ENCODE peak calls at places on chromosomes 7 and 10, in seven cellular contexts. U, K, I, L, Z, J and F are unnamed samples.
A peak's percentile ranks its signal among the peaks of the same experiment; 100 is the strongest.

GRCh38 chr7:102125127-102125561 is 161.5 kb upstream of the SH2B2 start:
- DNase-seq in Z (peak; percentile 87), U (peak; percentile 78), J (peak; percentile 63), K (peak; percentile 93), I (peak; percentile 90), L (no peak), F (no peak)

GRCh38 chr10:94485094-94485493 is 60.5 kb upstream of the HELLS start:
- DNase-seq in K (no peak), Z (no peak), L (no peak), J (no peak), I (no peak), U (no peak), F (no peak)

GRCh38 chr7:147279951-147280350 is 1163.3 kb downstream of the CNTNAP2 start:
- DNase-seq in I (no peak), K (no peak), U (no peak), J (no peak), L (no peak), Z (no peak), F (no peak)

GRCh38 chr10:126839094-126839761 is 66.0 kb upstream of the DOCK1 start:
- DNase-seq in I (peak; percentile 63), Z (no peak), J (no peak), K (no peak), L (no peak), U (no peak), F (no peak)

GRCh38 chr10:78520737-78521430 is 487.2 kb downstream of the RPS24 start:
- DNase-seq in U (peak; percentile 53), J (no peak), Z (peak; percentile 12), L (no peak), I (no peak), K (peak; percentile 82), F (no peak)

GRCh38 chr7:85226401-85227085 is 39.7 kb upstream of the SEMA3D start:
- DNase-seq in K (no peak), U (no peak), I (no peak), L (no peak), Z (peak; percentile 3), J (no peak), F (no peak)

GRCh38 chr7:44390701-44391100 is 65.3 kb upstream of the CAMK2B start:
- DNase-seq in I (no peak), U (no peak), K (peak; percentile 15), J (no peak), L (no peak), Z (no peak), F (no peak)

GRCh38 chr7:77239471-77239870 is 39.9 kb upstream of the FGL2 start:
- DNase-seq in U (no peak), L (no peak), K (no peak), Z (no peak), J (no peak), I (no peak), F (no peak)

GRCh38 chr10:55629792-55630490 is 731.1 kb downstream of the ZWINT start:
- DNase-seq in J (no peak), I (no peak), L (no peak), K (peak; percentile 80), U (peak; percentile 32), Z (peak; percentile 24), F (no peak)

GRCh38 chr7:87067788-87068187 is 8.3 kb upstream of the ELAPOR2 start:
- DNase-seq in U (no peak), J (no peak), K (no peak), L (no peak), Z (no peak), I (no peak), F (no peak)

GRCh38 chr7:40356871-40357676 is 222.3 kb downstream of the SUGCT start:
- DNase-seq in K (no peak), I (no peak), Z (no peak), U (no peak), J (no peak), L (no peak), F (no peak)

GRCh38 chr7:122268101-122268500 is 36.4 kb downstream of the FEZF1 start:
- DNase-seq in Z (no peak), L (no peak), K (no peak), U (no peak), J (no peak), I (no peak), F (no peak)

GRCh38 chr7:138238734-138239133 is 162.5 kb downstream of the AKR1D1 start:
- DNase-seq in U (no peak), J (no peak), I (no peak), L (no peak), K (no peak), Z (no peak), F (no peak)

GRCh38 chr10:45040921-45041320 is 40.2 kb downstream of the ZNF22 start:
- DNase-seq in J (no peak), L (no peak), I (no peak), Z (peak; percentile 11), K (no peak), U (no peak), F (no peak)

GRCh38 chr7:17105701-17106100 is 192.8 kb upstream of the AHR start:
- DNase-seq in I (no peak), J (no peak), L (no peak), U (no peak), K (no peak), Z (no peak), F (no peak)

GRCh38 chr10:86253171-86254072 is 113.2 kb downstream of the GRID1 start:
- DNase-seq in K (peak; percentile 75), U (peak; percentile 70), I (no peak), Z (no peak), J (no peak), L (no peak), F (no peak)

GRCh38 chr10:62019013-62019684 is 117.7 kb downstream of the ARID5B start:
- DNase-seq in U (no peak), I (no peak), Z (no peak), K (no peak), L (no peak), J (no peak), F (no peak)

GRCh38 chr10:24457661-24458318 is 248.9 kb downstream of the KIAA1217 start:
- DNase-seq in U (no peak), K (no peak), I (no peak), J (no peak), Z (no peak), L (no peak), F (no peak)

DNA sequence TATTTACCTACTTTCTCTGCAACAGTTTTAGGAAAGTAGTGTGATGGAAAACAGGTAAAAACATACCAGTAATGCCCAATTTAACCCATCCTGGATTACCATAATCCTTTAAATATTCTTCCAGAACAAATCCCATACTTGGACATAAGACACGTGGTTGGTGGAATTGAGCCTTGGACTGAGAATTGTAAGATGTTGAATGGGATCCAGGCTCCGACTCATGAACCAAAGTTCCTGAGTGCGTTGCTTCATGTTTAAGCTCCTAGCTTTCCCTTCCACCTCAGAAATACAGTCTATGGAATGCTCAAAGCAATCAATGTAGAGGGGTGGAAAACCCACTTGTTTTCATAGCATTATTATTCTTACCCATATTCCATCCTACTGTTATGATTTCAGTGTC is 171.4 kb downstream of the GFRA1 start:
- DNase-seq in J (no peak), Z (no peak), K (no peak), L (no peak), I (no peak), U (no peak), F (no peak)
- H3K27me3 ChIP-seq in J (no peaks in the 10 kb centered on the region), Z (no peaks in the 10 kb centered on the region), K (no peaks in the 10 kb centered on the region), L (no peaks in the 10 kb centered on the region), I (no peaks in the 10 kb centered on the region), U (no peaks in the 10 kb centered on the region), F (no peaks in the 10 kb centered on the region)

DNA sequence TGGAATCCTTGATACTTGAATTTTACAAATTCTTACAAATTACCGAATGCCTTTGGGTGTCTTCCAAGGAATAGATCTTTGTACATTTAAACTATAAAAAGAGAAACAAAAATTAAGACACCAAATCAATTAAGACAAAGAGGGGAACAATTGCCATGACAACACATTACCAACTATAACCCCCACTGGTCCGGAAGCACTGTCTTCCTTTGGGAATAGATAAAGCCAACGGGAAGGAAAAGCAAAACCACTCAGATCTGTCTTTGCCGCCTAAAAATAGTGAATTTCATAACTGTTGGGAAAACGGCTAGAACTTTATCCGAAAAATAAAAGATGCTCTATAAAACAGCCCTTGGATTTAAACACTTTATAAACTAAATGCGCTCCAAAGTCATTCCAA is 37.4 kb downstream of the GRB10 start:
- DNase-seq in U (no peak), Z (no peak), L (no peak), I (no peak), K (no peak), J (no peak), F (no peak)
- H3K27me3 ChIP-seq in U (no peaks in the 10 kb centered on the region), Z (no peaks in the 10 kb centered on the region), L (no peaks in the 10 kb centered on the region), I (no peaks in the 10 kb centered on the region), K (no peaks in the 10 kb centered on the region), J (no peaks in the 10 kb centered on the region), F (no peaks in the 10 kb centered on the region)

DNA sequence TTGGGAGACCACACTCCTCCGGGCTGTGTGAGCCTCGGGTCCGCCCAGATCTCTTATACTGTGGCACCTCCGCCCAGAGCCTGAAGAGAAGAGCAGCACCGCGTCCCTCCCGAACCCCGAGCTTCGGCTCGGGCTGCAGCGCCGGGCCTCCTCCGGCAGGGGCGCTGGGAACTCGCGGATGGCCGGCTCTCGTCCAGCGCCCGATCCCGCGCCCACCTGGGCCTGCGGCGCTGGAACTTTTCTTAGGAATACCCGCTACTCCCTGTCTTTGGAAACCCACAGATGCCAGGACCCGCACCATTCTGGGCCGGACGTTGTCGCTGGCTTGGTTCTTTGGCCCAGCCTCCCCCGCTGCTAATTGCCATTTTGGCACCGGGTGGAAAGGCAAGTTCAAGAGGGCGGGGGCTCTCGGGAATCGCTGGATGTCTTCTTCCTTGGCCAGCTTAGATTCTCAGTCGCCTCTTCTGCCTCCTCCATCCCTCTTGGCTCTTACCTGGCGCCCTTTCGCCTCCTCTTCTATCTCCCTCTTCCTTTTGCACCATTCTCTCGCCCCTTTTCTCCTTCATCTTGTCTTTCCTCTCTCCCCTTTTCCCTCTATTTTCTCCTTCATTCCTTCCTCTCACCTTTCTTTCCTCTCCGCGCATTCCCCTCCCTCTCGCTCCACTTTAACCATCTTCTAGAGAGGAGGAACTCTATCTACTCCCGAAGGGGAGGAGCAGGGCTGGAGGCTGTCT is 2.1 kb upstream of the SORCS3 start:
- DNase-seq in L (no peak), J (no peak), U (peak; percentile 93), Z (no peak), I (no peak), K (peak; percentile 91), F (no peak)
- H3K27me3 ChIP-seq in L (peaks cover 3% of the 10 kb centered on the region), J (no peaks in the 10 kb centered on the region), U (peaks cover 68% of the 10 kb centered on the region), Z (peaks cover 41% of the 10 kb centered on the region), I (peaks cover 68% of the 10 kb centered on the region), K (peaks cover 92% of the 10 kb centered on the region), F (peaks cover 48% of the 10 kb centered on the region)

GRCh38 chr7:90944021-90944420 is 320.2 kb upstream of the FZD1 start:
- DNase-seq in L (no peak), J (no peak), Z (no peak), K (no peak), I (no peak), U (no peak), F (no peak)
- H3K27me3 ChIP-seq in L (no peaks in the 10 kb centered on the region), J (no peaks in the 10 kb centered on the region), Z (no peaks in the 10 kb centered on the region), K (no peaks in the 10 kb centered on the region), I (no peaks in the 10 kb centered on the region), U (no peaks in the 10 kb centered on the region), F (no peaks in the 10 kb centered on the region)

GRCh38 chr10:37448161-37448560 is 322.8 kb downstream of the ANKRD30A start:
- DNase-seq in U (no peak), I (no peak), Z (no peak), L (no peak), J (no peak), K (no peak), F (no peak)
- H3K27me3 ChIP-seq in U (no peaks in the 10 kb centered on the region), I (no peaks in the 10 kb centered on the region), Z (no peaks in the 10 kb centered on the region), L (no peaks in the 10 kb centered on the region), J (no peaks in the 10 kb centered on the region), K (no peaks in the 10 kb centered on the region), F (no peaks in the 10 kb centered on the region)

DNA sequence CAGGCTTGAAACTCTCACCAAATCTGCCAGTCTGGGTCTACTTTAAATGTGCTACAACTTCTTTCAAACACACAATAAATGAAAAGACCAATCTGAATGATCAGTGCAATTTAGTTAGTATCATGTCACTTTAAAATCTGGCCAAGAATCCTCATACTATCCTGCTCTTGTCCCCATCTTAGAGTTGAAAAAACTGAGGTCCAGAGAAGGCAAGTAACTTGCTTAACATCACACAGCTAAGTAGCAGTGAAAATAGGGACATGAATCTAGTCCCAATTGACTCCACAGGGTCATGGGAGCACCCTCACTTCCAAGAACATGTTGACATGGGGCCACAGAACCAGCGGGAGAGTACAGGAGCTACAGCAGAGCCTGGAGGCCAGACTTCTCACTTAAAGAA is 3.1 kb upstream of the GDF10 start:
- DNase-seq in I (no peak), J (no peak), K (no peak), Z (no peak), U (no peak), L (no peak), F (no peak)
- H3K27me3 ChIP-seq in I (peaks cover 21% of the 10 kb centered on the region), J (no peaks in the 10 kb centered on the region), K (peaks cover 64% of the 10 kb centered on the region), Z (peaks cover 26% of the 10 kb centered on the region), U (peaks cover 28% of the 10 kb centered on the region), L (no peaks in the 10 kb centered on the region), F (peaks cover 4% of the 10 kb centered on the region)